ENCODE peak calls at places on chromosomes 2 and 18, in seven cellular contexts. I, F, P, M, X, N and S are unnamed samples.

GRCh38 chr18:48376406-48376805 is 32.8 kb downstream of the ZBTB7C start:
- DNase-seq in X (no peak), M (no peak), I (no peak), N (no peak), F (no peak), P (no peak), S (no peak)

GRCh38 chr2:201698588-201699226 is at the start of gene MPP4:
- DNase-seq in M (no peak), P (peak), X (peak), I (no peak), F (peak), N (no peak), S (peak)

GRCh38 chr2:121736140-121736461 is 574 bp downstream of the NIFK start:
- DNase-seq in M (no peak), F (no peak), X (no peak), I (no peak), P (no peak), N (no peak), S (no peak)

GRCh38 chr2:5690231-5690630 is 2.0 kb upstream of the SOX11 start:
- DNase-seq in M (no peak), N (no peak), X (peak), I (no peak), P (no peak), F (peak), S (no peak)

GRCh38 chr2:16645771-16646559 is 19.7 kb downstream of the CYRIA start:
- DNase-seq in N (no peak), I (no peak), F (no peak), P (no peak), M (no peak), X (no peak), S (no peak)

GRCh38 chr2:140567734-140568133 is 1563.1 kb downstream of the LRP1B start:
- DNase-seq in I (no peak), P (peak), X (peak), F (peak), M (no peak), N (no peak), S (peak)

GRCh38 chr18:44816449-44816848 is 135.8 kb downstream of the SETBP1 start:
- DNase-seq in I (no peak), M (no peak), F (no peak), X (no peak), N (no peak), P (no peak), S (no peak)

GRCh38 chr2:74188018-74188601 is 9.4 kb upstream of the MOB1A start:
- DNase-seq in N (peak), F (peak), I (no peak), X (peak), P (peak), M (no peak), S (peak)

GRCh38 chr2:206824993-206825392 is 59.6 kb downstream of the FASTKD2 start:
- DNase-seq in P (no peak), I (no peak), M (no peak), N (no peak), X (no peak), F (no peak), S (no peak)

GRCh38 chr2:179991344-179991743 is 15.8 kb downstream of the CWC22 start:
- DNase-seq in P (peak), M (no peak), F (no peak), X (no peak), N (no peak), I (no peak), S (peak)
- TF ChIP-seq CTCF in P (peak), M (no peak), F (peak), X (no peak), N (no peak), I (no peak), S (peak)

DNA sequence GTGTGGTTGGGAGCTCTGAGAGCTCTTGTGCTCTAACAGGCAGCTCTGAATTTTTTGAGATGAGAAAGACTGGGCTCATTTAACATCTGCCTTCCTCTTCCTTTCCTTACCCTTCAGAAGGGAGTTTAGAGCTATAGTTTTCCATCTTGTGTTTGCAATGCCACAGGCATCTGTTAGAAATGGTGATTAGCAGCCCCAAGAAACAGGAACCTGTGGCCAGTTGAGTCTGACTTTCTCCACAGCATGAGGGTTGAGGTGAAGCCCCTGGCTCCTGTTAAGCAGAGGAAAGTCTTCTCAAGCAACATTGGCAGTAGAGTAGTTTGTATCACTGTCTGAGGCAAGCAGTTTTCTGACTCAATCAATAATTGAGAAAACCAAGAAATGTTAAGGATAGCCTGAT is 577.4 kb downstream of the ZEB2 start:
- DNase-seq in I (no peak), F (no peak), P (no peak), M (no peak), N (no peak), X (no peak), S (no peak)
- H3K4me3 ChIP-seq in I (no peak), F (no peak), P (no peak), M (no peak), N (no peak), X (no peak), S (no peak)

GRCh38 chr2:68385232-68385906 is 20.3 kb downstream of the PLEK start:
- DNase-seq in F (no peak), P (no peak), X (no peak), N (no peak), M (no peak), I (no peak), S (no peak)
- TF ChIP-seq CTCF in F (no peak), P (no peak), X (no peak), N (no peak), M (no peak), I (no peak), S (no peak)

GRCh38 chr18:79985172-79985571 is 3.2 kb downstream of the TXNL4A start:
- DNase-seq in F (no peak), N (no peak), I (no peak), M (no peak), X (no peak), P (no peak), S (no peak)

GRCh38 chr18:79987566-79987965 is 797 bp downstream of the TXNL4A start:
- DNase-seq in I (no peak), F (no peak), P (peak), M (no peak), N (no peak), X (peak), S (no peak)

GRCh38 chr18:79988079-79988924 is at the start of gene TXNL4A:
- DNase-seq in M (no peak), P (peak), I (peak), X (peak), F (peak), N (peak), S (peak)

GRCh38 chr18:79988925-79989361 is 580 bp upstream of the TXNL4A start:
- DNase-seq in F (peak), I (peak), X (peak), N (no peak), M (no peak), P (peak), S (peak)

GRCh38 chr18:79986726-79987125 is 1.6 kb downstream of the TXNL4A start:
- DNase-seq in I (no peak), N (no peak), X (no peak), P (no peak), F (no peak), M (no peak), S (peak)
- H3K4me3 ChIP-seq in I (peak), N (no peak), X (peak), P (peak), F (peak), M (peak), S (peak)

GRCh38 chr2:165839610-165840009 is 45.6 kb upstream of the GALNT3 start:
- DNase-seq in M (no peak), F (peak), I (no peak), N (no peak), P (no peak), X (no peak), S (peak)
- TF ChIP-seq CTCF in M (no peak), F (peak), I (no peak), N (no peak), P (no peak), X (no peak), S (no peak)

DNA sequence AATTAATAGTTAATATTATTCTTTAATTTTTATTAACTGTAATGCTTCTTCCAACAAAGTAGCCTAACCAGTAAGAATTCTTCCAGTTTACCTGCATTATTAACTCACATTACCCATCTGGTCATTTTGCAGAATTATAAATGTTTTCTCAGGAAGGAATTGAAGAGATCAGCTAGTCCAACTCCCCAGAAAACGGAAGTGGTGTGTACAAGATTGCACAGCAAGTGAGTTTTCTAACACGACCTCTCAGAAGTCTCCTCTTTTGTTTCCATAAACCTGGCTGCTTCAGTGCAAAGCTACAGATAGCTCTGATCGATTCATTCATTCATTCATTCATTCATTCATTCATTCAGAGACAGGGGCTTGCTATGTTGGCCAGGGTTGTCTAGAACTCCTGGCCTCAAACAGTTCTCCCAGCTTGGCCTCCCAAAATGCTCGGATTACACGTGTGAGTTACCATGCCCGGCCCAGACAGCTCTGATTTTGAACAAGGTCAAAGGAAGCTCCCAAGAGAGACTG is 128.8 kb upstream of the REV1 start:
- DNase-seq in N (no peak), P (no peak), I (no peak), F (no peak), M (no peak), X (no peak), S (no peak)
- H3K4me3 ChIP-seq in N (no peak), P (no peak), I (no peak), F (no peak), M (no peak), X (no peak), S (no peak)

DNA sequence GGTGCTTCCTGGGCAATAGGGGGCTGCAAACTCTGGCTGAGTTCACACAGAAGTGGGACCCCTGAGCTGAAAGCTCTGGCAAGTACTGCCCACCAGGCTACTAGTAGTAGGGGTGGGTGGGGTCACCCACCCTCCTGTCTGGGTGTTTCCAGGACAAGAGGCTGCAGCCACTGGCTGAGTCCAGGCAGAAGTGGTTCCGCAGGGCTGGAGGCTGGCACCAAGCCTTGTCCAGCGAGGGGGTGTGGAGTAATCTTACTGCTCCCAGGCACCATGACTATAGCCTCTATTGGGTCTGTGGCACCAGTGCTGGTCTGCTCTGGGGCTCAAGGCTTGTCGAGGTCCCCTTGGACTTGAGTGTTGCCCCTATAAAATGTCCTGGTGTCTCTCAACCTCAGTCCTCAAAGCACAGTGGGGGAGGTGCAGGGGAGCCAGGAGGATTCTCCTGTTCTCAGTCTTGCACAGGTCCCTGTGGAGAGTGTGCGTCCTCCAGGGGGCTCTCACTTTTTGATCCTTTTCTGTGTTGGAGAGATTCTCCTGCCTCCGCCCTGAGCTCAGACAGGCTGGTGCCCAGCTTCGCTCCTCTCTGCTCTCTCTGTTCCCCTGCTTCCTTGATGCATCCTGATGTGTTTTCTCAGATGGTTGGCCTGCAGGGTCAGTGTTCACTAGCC is 48.1 kb downstream of the NUP35 start:
- DNase-seq in I (no peak), X (no peak), N (no peak), F (no peak), M (no peak), P (no peak), S (no peak)
- TF ChIP-seq CTCF in I (no peak), X (no peak), N (no peak), F (no peak), M (no peak), P (no peak), S (no peak)

GRCh38 chr2:15559379-15559778 is 1.8 kb downstream of the NBAS start:
- DNase-seq in I (no peak), X (no peak), F (no peak), M (no peak), P (no peak), N (no peak), S (no peak)
- H3K4me3 ChIP-seq in I (peak), X (no peak), F (peak), M (no peak), P (peak), N (no peak), S (peak)

GRCh38 chr2:233813236-233814062 is 35.3 kb downstream of the MROH2A start:
- DNase-seq in M (no peak), P (no peak), N (peak), I (peak), X (no peak), F (no peak), S (no peak)
- TF ChIP-seq CTCF in M (no peak), P (no peak), N (no peak), I (no peak), X (no peak), F (no peak), S (no peak)